ENCODE peak calls at places on chromosomes 13 and 19, in four cellular contexts. B, T, J and M are unnamed samples.

GRCh38 chr13:98930014-98930625 is 47.7 kb downstream of the DOCK9 start:
- DNase-seq in B (no peak), T (peak), J (peak), M (no peak)

GRCh38 chr19:19487077-19488040 is 28.0 kb downstream of the TSSK6 start:
- DNase-seq in B (no peak), T (no peak), J (no peak), M (no peak)

GRCh38 chr13:71587778-71588177 is 279.2 kb downstream of the DACH1 start:
- DNase-seq in B (no peak), T (no peak), J (no peak), M (no peak)

GRCh38 chr13:48585456-48585840 is 52.6 kb upstream of the RCBTB2 start:
- DNase-seq in B (no peak), T (no peak), J (peak), M (no peak)

GRCh38 chr13:110991991-110992508 is 77.2 kb upstream of the ANKRD10 start:
- DNase-seq in B (no peak), T (no peak), J (no peak), M (no peak)

GRCh38 chr13:43368003-43368402 is 344.6 kb downstream of the DNAJC15 start:
- DNase-seq in B (no peak), T (no peak), J (peak), M (no peak)

GRCh38 chr13:48302920-48303330 is 626 bp upstream of the RB1 start:
- DNase-seq in B (no peak), T (no peak), J (no peak), M (no peak)

GRCh38 chr13:29543230-29544215 is 52.0 kb downstream of the SLC7A1 start:
- DNase-seq in B (no peak), T (peak), J (no peak), M (no peak)

GRCh38 chr13:65264066-65264465 is 1966.1 kb downstream of the PCDH9 start:
- DNase-seq in B (no peak), T (no peak), J (no peak), M (no peak)